ENCODE peak calls at places on chromosomes 5 and 9, in five cellular contexts. N, I, M, D and Y are unnamed samples.

GRCh38 chr9:81145331-81145963 is 543.9 kb downstream of the TLE1 start:
- DNase-seq in N (no peak), I (no peak), D (no peak), M (no peak), Y (no peak)

GRCh38 chr9:133119461-133120342 is 1.3 kb downstream of the RALGDS start:
- DNase-seq in I (no peak), N (no peak), D (no peak), M (no peak), Y (no peak)

GRCh38 chr9:95497772-95498171 is 19.0 kb downstream of the PTCH1 start:
- DNase-seq in M (no peak), I (no peak), D (no peak), N (no peak), Y (no peak)

GRCh38 chr5:123125953-123126352 is 36.9 kb downstream of the PRDM6 start:
- DNase-seq in D (no peak), N (no peak), I (no peak), M (no peak), Y (peak)

GRCh38 chr9:128918921-128919320 is 1.9 kb upstream of the PHYHD1 start:
- DNase-seq in M (no peak), I (no peak), N (no peak), D (no peak), Y (no peak)

GRCh38 chr9:128105538-128106175 is 21.9 kb downstream of the PTGES2 start:
- DNase-seq in I (no peak), M (no peak), D (no peak), N (no peak), Y (no peak)

GRCh38 chr9:114504341-114505186 is 709 bp downstream of the WHRN start:
- DNase-seq in M (peak), N (peak), I (peak), D (peak), Y (peak)

GRCh38 chr9:100641166-100641565 is 63.3 kb downstream of the CAVIN4 start:
- DNase-seq in D (no peak), M (no peak), I (no peak), N (no peak), Y (no peak)

GRCh38 chr9:219670-220365 is 5.2 kb downstream of the DOCK8 start:
- DNase-seq in I (no peak), N (no peak), D (no peak), M (no peak), Y (no peak)

GRCh38 chr9:104093162-104093561 is 947 bp upstream of the SMC2 start:
- DNase-seq in N (no peak), I (no peak), M (no peak), D (no peak), Y (no peak)

GRCh38 chr5:98341038-98341710 is 432.3 kb upstream of the RGMB start:
- DNase-seq in N (no peak), D (no peak), M (no peak), I (no peak), Y (peak)

GRCh38 chr5:13704401-13704800 is 240.1 kb downstream of the DNAH5 start:
- DNase-seq in N (no peak), I (no peak), M (no peak), D (no peak), Y (no peak)

GRCh38 chr9:87580941-87581438 is 83.3 kb downstream of the DAPK1 start:
- DNase-seq in M (no peak), D (no peak), I (no peak), N (no peak), Y (no peak)

GRCh38 chr5:171537463-171537862 is 118.0 kb downstream of the FGF18 start:
- DNase-seq in D (no peak), I (no peak), M (no peak), N (no peak), Y (peak)

GRCh38 chr5:168870914-168871313 is 291.7 kb upstream of the PANK3 start:
- DNase-seq in I (no peak), D (no peak), M (no peak), N (no peak), Y (no peak)

GRCh38 chr9:137015540-137015930 is 12.5 kb downstream of the ABCA2 start:
- DNase-seq in M (no peak), I (no peak), D (no peak), N (no peak), Y (no peak)

GRCh38 chr5:96344678-96345612 is 88.1 kb downstream of the PCSK1 start:
- DNase-seq in N (no peak), M (no peak), D (no peak), I (peak), Y (peak)

GRCh38 chr9:36325081-36325828 is 67.0 kb upstream of the GNE start:
- DNase-seq in I (no peak), D (no peak), M (no peak), N (no peak), Y (no peak)

GRCh38 chr9:133731876-133732321 is 6.3 kb downstream of the SARDH start:
- DNase-seq in I (no peak), M (no peak), D (no peak), N (no peak), Y (peak)

GRCh38 chr9:4225291-4226119 is 74.4 kb downstream of the GLIS3 start:
- DNase-seq in D (no peak), N (no peak), I (no peak), M (no peak), Y (peak)

GRCh38 chr9:13705913-13706312 is 426.4 kb upstream of the MPDZ start:
- DNase-seq in M (no peak), I (peak), N (no peak), D (peak), Y (no peak)

GRCh38 chr5:94218374-94218773 is 400.0 kb downstream of the KIAA0825 start:
- DNase-seq in I (no peak), M (no peak), N (no peak), D (no peak), Y (peak)

GRCh38 chr5:135553688-135554462 is 18.1 kb upstream of the NEUROG1 start:
- DNase-seq in N (no peak), M (no peak), I (no peak), D (no peak), Y (peak)

GRCh38 chr9:37229455-37229854 is 109.1 kb downstream of the ZCCHC7 start:
- DNase-seq in I (no peak), M (no peak), N (no peak), D (no peak), Y (no peak)

GRCh38 chr9:109815366-109815947 is 35.5 kb downstream of the PALM2AKAP2 start:
- DNase-seq in D (no peak), I (no peak), N (no peak), M (no peak), Y (peak)

GRCh38 chr5:41048986-41049385 is 22.2 kb downstream of the MROH2B start:
- DNase-seq in M (no peak), I (no peak), N (no peak), D (no peak), Y (no peak)